ENCODE peak calls at places on chromosomes 11 and 22, in four cellular contexts. X is K562, K is HCT116, C is lower leg skin. V is an unnamed sample.

GRCh38 chr11:101288392-101288791 is 158.8 kb upstream of the PGR start:
- DNase-seq in X (no peak), K (no peak), C (no peak), V (no peak)

GRCh38 chr11:34680918-34681554 is 60.1 kb downstream of the EHF start:
- DNase-seq in X (no peak), K (peak; percentile 86), C (no peak), V (peak; percentile 16)

GRCh38 chr11:64025205-64025604 is 10.5 kb upstream of the FLRT1 start:
- DNase-seq in X (no peak), K (no peak), C (no peak), V (no peak)

GRCh38 chr22:48961705-48962104 is 866.0 kb downstream of the BRD1 start:
- DNase-seq in X (no peak), K (no peak), C (peak; percentile 8), V (no peak)

GRCh38 chr11:2346586-2347335 is 30.3 kb upstream of the CD81 start:
- DNase-seq in X (no peak), K (no peak), C (peak; percentile 59), V (no peak)

GRCh38 chr22:46678003-46678657 is 57.9 kb downstream of the GRAMD4 start:
- DNase-seq in X (no peak), K (no peak), C (no peak), V (no peak)

GRCh38 chr11:112756166-112756565 is 205.1 kb upstream of the NCAM1 start:
- DNase-seq in X (no peak), K (no peak), C (no peak), V (no peak)

GRCh38 chr11:7485136-7485853 is at the start of gene OLFML1:
- DNase-seq in X (no peak), K (no peak), C (no peak), V (no peak)

GRCh38 chr11:46682773-46683752 is 17.4 kb downstream of the ARHGAP1 start:
- DNase-seq in X (no peak), K (peak; percentile 38), C (no peak), V (no peak)

GRCh38 chr11:130381317-130381716 is 47.1 kb downstream of the ADAMTS8 start:
- DNase-seq in X (peak; percentile 4), K (no peak), C (peak; percentile 50), V (no peak)

GRCh38 chr11:29009426-29009825 is 901.2 kb downstream of the METTL15 start:
- DNase-seq in X (no peak), K (no peak), C (no peak), V (no peak)

DNA sequence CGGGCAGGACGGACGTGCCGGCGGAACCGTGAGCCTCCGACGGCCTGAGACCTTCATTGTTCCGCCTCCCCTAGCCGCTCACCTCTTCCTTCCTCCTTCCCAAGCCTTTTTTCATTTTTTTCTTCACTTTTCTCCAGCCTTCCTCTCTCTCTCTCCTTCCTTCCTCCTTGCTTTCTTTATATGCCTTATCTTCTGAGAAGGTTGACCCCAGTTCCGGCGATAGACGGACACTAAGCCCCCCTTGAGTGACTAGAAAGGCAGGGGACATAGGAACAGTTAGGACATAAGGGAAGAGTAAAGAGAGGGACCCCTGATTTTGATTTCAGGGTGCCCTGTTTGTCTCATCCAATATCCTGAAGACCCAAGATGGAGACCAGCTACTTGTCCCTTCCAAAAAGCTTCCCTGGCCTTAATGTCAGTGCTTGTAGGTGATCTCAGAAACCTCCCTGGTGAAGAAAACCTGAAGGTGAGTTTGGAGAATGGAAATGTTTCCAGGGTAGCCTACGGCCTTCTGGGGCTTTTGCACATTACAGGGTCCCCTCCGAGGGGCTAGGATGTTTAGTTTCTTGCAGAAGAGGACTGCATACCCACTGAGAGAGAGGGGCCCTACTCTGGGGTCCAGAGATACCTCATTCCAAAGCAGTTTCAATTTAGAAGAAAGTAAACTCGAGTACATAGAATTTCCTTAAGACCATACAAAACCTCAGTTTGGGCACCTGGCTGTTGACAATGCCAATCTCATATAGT is 3.5 kb downstream of the ADM start:
- DNase-seq in X (no peak), K (no peak), C (peak; percentile 75), V (no peak)
- TF ChIP-seq POLR2A in X (no peak), K (no peak), C (no peak), V (no peak)

GRCh38 chr11:134034496-134035381 is 34.1 kb upstream of the JAM3 start:
- DNase-seq in X (no peak), K (no peak), C (no peak), V (peak; percentile 22)

GRCh38 chr11:134036484-134037092 is 32.3 kb upstream of the JAM3 start:
- DNase-seq in X (no peak), K (no peak), C (no peak), V (no peak)

GRCh38 chr11:134039726-134040385 is 29.0 kb upstream of the JAM3 start:
- DNase-seq in X (no peak), K (no peak), C (no peak), V (no peak)

GRCh38 chr11:134038897-134039470 is 29.9 kb upstream of the JAM3 start:
- DNase-seq in X (no peak), K (no peak), C (no peak), V (no peak)

DNA sequence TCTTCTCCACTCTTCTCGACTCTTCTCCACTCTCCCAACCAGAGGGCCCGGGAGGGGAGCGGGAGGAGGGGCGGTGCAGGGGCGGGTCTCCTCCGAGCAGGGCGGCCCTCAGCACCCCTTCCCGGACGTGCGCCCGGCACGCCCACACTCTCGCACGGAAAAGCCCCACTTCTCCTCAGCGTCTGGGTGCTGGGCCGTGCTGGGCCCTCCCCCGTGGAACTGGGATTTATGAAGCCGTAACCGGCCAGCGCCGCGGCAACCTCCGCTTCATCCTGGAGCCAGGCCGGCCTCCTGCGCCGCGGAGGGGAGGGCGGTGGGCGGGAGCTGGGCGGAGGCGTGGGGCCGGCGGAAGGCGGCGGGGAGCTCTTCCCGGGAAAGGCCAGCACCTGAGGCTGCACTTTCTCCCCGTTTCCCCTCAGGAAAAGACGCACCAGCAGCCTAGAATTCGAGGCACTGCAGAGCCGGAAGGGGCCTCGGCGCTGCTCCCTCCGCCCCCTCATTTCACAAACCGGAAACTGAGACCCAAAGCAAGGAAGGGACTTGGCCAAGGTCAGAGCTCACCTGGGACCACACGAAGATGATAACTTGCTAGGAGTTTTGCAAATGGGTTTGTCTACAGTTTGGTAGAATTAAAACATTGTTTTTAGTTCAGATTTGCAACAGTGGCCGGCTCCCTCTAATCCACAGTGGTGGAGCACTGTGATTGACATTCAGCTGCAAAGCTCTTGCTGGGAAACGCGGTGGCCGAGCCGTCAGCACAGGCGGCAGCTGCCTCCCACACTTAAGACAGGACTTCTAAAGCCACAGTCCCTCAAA is 31.6 kb upstream of the JAM3 start:
- DNase-seq in X (peak; percentile 20), K (no peak), C (peak; percentile 95), V (peak; percentile 16)
- TF ChIP-seq POLR2A in X (no peak), K (no peak), C (no peak), V (peak; percentile 31)

GRCh38 chr11:125075242-125075625 is 12.1 kb downstream of the SLC37A2 start:
- DNase-seq in X (no peak), K (no peak), C (peak; percentile 81), V (no peak)

GRCh38 chr11:125078016-125078415 is 14.9 kb downstream of the SLC37A2 start:
- DNase-seq in X (no peak), K (no peak), C (no peak), V (no peak)

GRCh38 chr11:125074511-125075241 is 11.6 kb downstream of the SLC37A2 start:
- DNase-seq in X (peak; percentile 83), K (no peak), C (peak; percentile 72), V (no peak)

GRCh38 chr11:125075900-125076317 is 12.8 kb downstream of the SLC37A2 start:
- DNase-seq in X (peak; percentile 62), K (no peak), C (peak; percentile 86), V (no peak)

GRCh38 chr11:125076378-125076945 is 13.4 kb downstream of the SLC37A2 start:
- DNase-seq in X (no peak), K (no peak), C (no peak), V (no peak)
- TF ChIP-seq POLR2A in X (no peak), K (no peak), C (no peak), V (no peak)

GRCh38 chr11:69450064-69450856 is 31.2 kb upstream of the LINC01488 start:
- DNase-seq in X (no peak), K (no peak), C (no peak), V (no peak)

GRCh38 chr11:69447786-69448185 is 33.7 kb upstream of the LINC01488 start:
- DNase-seq in X (no peak), K (no peak), C (no peak), V (peak; percentile 63)

GRCh38 chr11:69448471-69449284 is 32.8 kb upstream of the LINC01488 start:
- DNase-seq in X (peak; percentile 77), K (no peak), C (no peak), V (no peak)

GRCh38 chr11:69450857-69451220 is 30.6 kb upstream of the LINC01488 start:
- DNase-seq in X (no peak), K (no peak), C (no peak), V (no peak)

DNA sequence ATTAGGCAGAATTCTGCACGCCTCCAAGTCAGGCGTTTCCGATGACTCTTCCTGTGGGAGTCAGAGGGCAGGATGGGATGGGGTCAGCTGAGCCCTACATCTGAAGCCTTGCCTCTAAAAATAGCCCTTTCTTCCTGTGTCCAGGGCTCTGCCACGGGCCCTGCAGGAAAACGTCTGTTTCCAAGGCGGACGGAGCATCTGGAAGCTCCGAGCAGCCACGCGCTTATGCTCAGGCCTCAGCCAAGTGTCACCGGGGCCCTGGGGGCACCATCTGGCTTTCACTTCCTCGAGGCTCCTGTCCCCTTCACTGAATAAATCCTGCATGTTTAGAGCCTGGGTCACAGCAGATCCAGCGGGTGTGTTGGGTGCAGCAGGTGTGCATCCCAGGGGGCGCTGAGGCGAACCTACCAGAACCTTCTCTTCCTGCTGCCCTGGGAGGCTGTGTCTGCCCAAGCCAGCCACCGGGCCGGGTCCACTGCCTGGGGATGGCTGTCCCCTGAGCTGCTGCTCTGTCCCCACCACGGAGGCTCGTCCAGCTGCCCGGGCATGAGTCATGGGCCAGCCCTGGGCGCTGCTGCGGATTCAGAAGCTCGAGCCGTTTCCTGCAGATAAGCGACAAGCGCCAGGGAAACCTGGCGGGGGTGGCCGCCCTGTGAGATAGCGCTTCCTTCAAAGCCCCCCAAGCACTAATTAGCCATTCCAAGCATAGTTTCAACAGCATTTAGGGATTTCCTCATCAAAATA is 32.0 kb upstream of the LINC01488 start:
- DNase-seq in X (peak; percentile 93), K (no peak), C (peak; percentile 92), V (peak; percentile 82)
- TF ChIP-seq POLR2A in X (peak; percentile 51), K (no peak), C (no peak), V (no peak)

GRCh38 chr11:15471028-15471708 is 356.4 kb downstream of the INSC start:
- DNase-seq in X (no peak), K (no peak), C (no peak), V (no peak)

GRCh38 chr11:15472405-15472799 is 357.7 kb downstream of the INSC start:
- DNase-seq in X (no peak), K (no peak), C (no peak), V (no peak)

GRCh38 chr11:15468471-15468870 is 353.7 kb downstream of the INSC start:
- DNase-seq in X (no peak), K (no peak), C (no peak), V (no peak)

GRCh38 chr11:15471709-15472404 is 357.1 kb downstream of the INSC start:
- DNase-seq in X (no peak), K (no peak), C (no peak), V (no peak)

GRCh38 chr11:15473954-15474837 is 359.5 kb downstream of the INSC start:
- DNase-seq in X (no peak), K (no peak), C (no peak), V (no peak)
- TF ChIP-seq POLR2A in X (no peak), K (no peak), C (no peak), V (no peak)